ENCODE peak calls at places on chromosomes 16 and 17, in nine cellular contexts. I is kidney; K is HCT116; R is breast epithelium; F is transverse colon; P is fibroblast of lung; T is esophagus squamous epithelium; E is uterus; C is CD4-positive, alpha-beta memory T cell. Q is an unnamed sample. For H3K4me1, the result is how much of the 10 kb centered on the place peaks cover.

GRCh38 chr16:8808613-8809353 is 11.1 kb downstream of the PMM2 start:
- DNase-seq in I (no peak), K (no peak), R (no peak), F (no peak), P (no peak), T (no peak), E (no peak), C (no peak), Q (no peak)

GRCh38 chr17:43846221-43846712 is 709 bp upstream of the CD300LG start:
- DNase-seq in I (peak), K (peak), R (peak), F (peak), P (peak), T (no peak), E (peak), C (peak), Q (peak)

GRCh38 chr16:30902070-30902972 is 5.9 kb downstream of the CTF1 start:
- DNase-seq in I (peak), K (no peak), R (peak), F (peak), P (peak), T (no peak), E (peak), C (peak), Q (no peak)

GRCh38 chr16:84115919-84116719 is 623 bp downstream of the MBTPS1 start:
- DNase-seq in I (no peak), K (no peak), R (peak), F (peak), P (peak), T (no peak), E (no peak), C (no peak), Q (peak)

GRCh38 chr17:7336240-7337175 is at the start of gene ACAP1:
- DNase-seq in I (peak), K (no peak), R (no peak), F (peak), P (no peak), T (no peak), E (no peak), C (peak), Q (no peak)

GRCh38 chr17:35784895-35785294 is 10.5 kb downstream of the MMP28 start:
- DNase-seq in I (no peak), K (no peak), R (no peak), F (no peak), P (no peak), T (no peak), E (no peak), C (no peak), Q (peak)

GRCh38 chr17:59491353-59492090 is 73.9 kb upstream of the DHX40 start:
- DNase-seq in I (no peak), K (no peak), R (no peak), F (no peak), P (no peak), T (no peak), E (no peak), C (no peak), Q (peak)

GRCh38 chr17:63275968-63276349 is 170.1 kb downstream of the CYB561 start:
- DNase-seq in I (no peak), K (no peak), R (no peak), F (no peak), P (no peak), T (no peak), E (no peak), C (no peak), Q (no peak)

GRCh38 chr16:84795338-84796053 is 24.3 kb upstream of the CRISPLD2 start:
- DNase-seq in I (peak), K (no peak), R (peak), F (peak), P (peak), T (no peak), E (peak), C (no peak), Q (no peak)

GRCh38 chr16:89190150-89190958 is 10.0 kb downstream of the SLC22A31 start:
- DNase-seq in I (peak), K (no peak), R (no peak), F (no peak), P (no peak), T (no peak), E (no peak), C (no peak), Q (no peak)

GRCh38 chr16:56848955-56849689 is 15.9 kb upstream of the SLC12A3 start:
- DNase-seq in I (peak), K (no peak), R (no peak), F (no peak), P (peak), T (no peak), E (peak), C (no peak), Q (peak)

GRCh38 chr17:4163951-4164350 is 21.0 kb downstream of the CYB5D2 start:
- DNase-seq in I (peak), K (no peak), R (no peak), F (no peak), P (no peak), T (no peak), E (no peak), C (no peak), Q (no peak)

GRCh38 chr17:82237746-82238561 is 9.1 kb downstream of the SLC16A3 start:
- DNase-seq in I (peak), K (no peak), R (no peak), F (no peak), P (no peak), T (no peak), E (no peak), C (no peak), Q (no peak)
- H3K4me1 ChIP-seq in I (half or more), K (under half), R (half or more), F (half or more), P (half or more), T (half or more), E (under half), C (half or more), Q (under half)

GRCh38 chr16:50281391-50282009 is 15.1 kb downstream of the ADCY7 start:
- DNase-seq in I (peak), K (no peak), R (no peak), F (no peak), P (no peak), T (no peak), E (no peak), C (no peak), Q (no peak)

GRCh38 chr16:50282010-50282538 is 15.7 kb downstream of the ADCY7 start:
- DNase-seq in I (peak), K (no peak), R (peak), F (peak), P (peak), T (peak), E (no peak), C (peak), Q (no peak)

GRCh38 chr16:50282955-50283631 is 16.7 kb downstream of the ADCY7 start:
- DNase-seq in I (peak), K (no peak), R (no peak), F (no peak), P (no peak), T (no peak), E (no peak), C (no peak), Q (no peak)

GRCh38 chr16:50279142-50279865 is 13.0 kb downstream of the ADCY7 start:
- DNase-seq in I (peak), K (no peak), R (peak), F (peak), P (no peak), T (no peak), E (no peak), C (no peak), Q (no peak)

GRCh38 chr16:50280932-50281331 is 14.6 kb downstream of the ADCY7 start:
- DNase-seq in I (peak), K (no peak), R (no peak), F (no peak), P (no peak), T (no peak), E (no peak), C (no peak), Q (no peak)
- H3K27ac ChIP-seq in I (no peak), K (no peak), R (no peak), F (no peak), P (no peak), T (peak), E (no peak), C (peak), Q (no peak)

GRCh38 chr16:68746951-68747350 is 9.9 kb downstream of the CDH1 start:
- DNase-seq in I (no peak), K (no peak), R (no peak), F (no peak), P (no peak), T (no peak), E (no peak), C (no peak), Q (no peak)
- H3K4me1 ChIP-seq in I (under half), K (half or more), R (under half), F (half or more), P (under half), T (half or more), E (under half), C (under half), Q (under half)

DNA sequence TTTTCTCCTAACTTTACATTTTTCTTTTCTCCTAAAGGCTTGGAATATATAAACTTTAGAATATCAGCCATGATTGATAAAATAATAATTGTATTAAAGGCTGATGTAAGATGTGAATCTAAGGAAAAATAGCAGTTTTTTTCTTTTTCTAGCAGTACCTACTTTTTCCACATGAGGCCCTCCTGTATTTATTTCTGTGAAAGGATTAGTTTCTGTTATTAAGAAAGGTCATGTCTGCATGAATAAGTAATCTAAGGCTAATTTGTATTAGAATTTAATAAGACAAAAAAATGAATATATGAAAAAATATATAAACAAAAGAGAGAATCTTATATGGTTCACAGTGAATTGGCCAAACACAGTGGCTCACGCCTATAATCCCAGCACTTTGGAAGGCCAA is 85.3 kb downstream of the STXBP4 start:
- DNase-seq in I (no peak), K (no peak), R (no peak), F (no peak), P (no peak), T (no peak), E (no peak), C (peak), Q (no peak)
- H3K27ac ChIP-seq in I (no peak), K (no peak), R (no peak), F (no peak), P (no peak), T (no peak), E (no peak), C (no peak), Q (no peak)

GRCh38 chr17:29326414-29326813 is 32.5 kb upstream of the NUFIP2 start:
- DNase-seq in I (no peak), K (no peak), R (no peak), F (no peak), P (no peak), T (no peak), E (no peak), C (no peak), Q (no peak)

GRCh38 chr17:29331330-29331729 is 37.4 kb upstream of the NUFIP2 start:
- DNase-seq in I (no peak), K (no peak), R (no peak), F (no peak), P (no peak), T (no peak), E (no peak), C (no peak), Q (no peak)
- H3K4me1 ChIP-seq in I (under half), K (under half), R (under half), F (under half), P (under half), T (under half), E (under half), C (under half), Q (under half)

DNA sequence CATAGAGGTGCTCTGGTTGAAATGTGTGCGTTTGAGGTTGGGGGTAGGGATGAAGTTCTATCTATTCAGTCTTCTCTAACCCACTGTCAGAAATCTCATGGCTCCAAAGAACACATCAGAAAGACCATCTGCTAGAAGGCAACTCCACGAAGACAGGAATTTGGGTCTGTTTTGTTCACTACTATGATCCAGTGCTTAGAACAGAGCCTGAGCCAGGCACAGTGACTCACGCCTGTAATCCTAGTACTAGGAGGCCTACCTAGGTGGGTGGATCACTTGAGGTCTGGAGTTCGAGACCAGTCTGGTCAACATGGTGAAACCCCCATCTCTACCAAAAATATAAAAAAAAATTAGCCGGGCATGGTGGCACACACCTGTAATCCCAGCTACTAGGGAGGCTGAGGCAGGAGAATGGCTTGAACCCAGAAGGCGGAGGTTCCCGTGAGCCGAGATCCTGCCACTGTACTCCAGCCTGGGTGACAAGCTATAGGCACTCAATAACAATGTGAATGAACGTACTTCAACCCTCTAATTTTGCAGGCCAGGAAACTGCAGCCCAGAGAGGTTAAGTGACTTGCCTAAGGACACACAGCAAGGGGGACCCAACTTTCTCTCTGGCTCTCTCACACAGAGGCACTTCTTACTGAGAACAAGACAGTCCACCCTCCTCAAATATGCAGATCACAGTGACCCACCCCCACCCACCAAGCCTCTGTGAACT is 2.2 kb downstream of the CASKIN2 start:
- DNase-seq in I (no peak), K (no peak), R (no peak), F (no peak), P (peak), T (no peak), E (no peak), C (no peak), Q (no peak)
- H3K27ac ChIP-seq in I (no peak), K (no peak), R (peak), F (no peak), P (no peak), T (peak), E (peak), C (no peak), Q (no peak)

GRCh38 chr16:65829076-65829475 is 537.4 kb upstream of the CDH5 start:
- DNase-seq in I (no peak), K (no peak), R (no peak), F (no peak), P (no peak), T (no peak), E (no peak), C (no peak), Q (no peak)

GRCh38 chr16:65832269-65832668 is 534.2 kb upstream of the CDH5 start:
- DNase-seq in I (no peak), K (no peak), R (no peak), F (no peak), P (no peak), T (no peak), E (no peak), C (no peak), Q (no peak)

GRCh38 chr16:65833171-65833871 is 533.2 kb upstream of the CDH5 start:
- DNase-seq in I (no peak), K (no peak), R (no peak), F (no peak), P (peak), T (no peak), E (no peak), C (no peak), Q (no peak)

GRCh38 chr16:65834680-65835079 is 531.8 kb upstream of the CDH5 start:
- DNase-seq in I (no peak), K (no peak), R (no peak), F (no peak), P (no peak), T (no peak), E (no peak), C (no peak), Q (no peak)

GRCh38 chr16:65832679-65833078 is 533.8 kb upstream of the CDH5 start:
- DNase-seq in I (no peak), K (no peak), R (no peak), F (no peak), P (no peak), T (no peak), E (no peak), C (no peak), Q (no peak)
- H3K4me1 ChIP-seq in I (under half), K (under half), R (under half), F (under half), P (under half), T (under half), E (under half), C (under half), Q (under half)

GRCh38 chr16:71360378-71360777 is 1.9 kb downstream of the CALB2 start:
- DNase-seq in I (no peak), K (peak), R (peak), F (no peak), P (peak), T (no peak), E (no peak), C (no peak), Q (peak)
- H3K27ac ChIP-seq in I (no peak), K (no peak), R (no peak), F (no peak), P (no peak), T (no peak), E (no peak), C (no peak), Q (no peak)

GRCh38 chr17:77451271-77451893 is 310.6 kb downstream of the SEC14L1 start:
- DNase-seq in I (peak), K (no peak), R (peak), F (peak), P (peak), T (no peak), E (peak), C (peak), Q (no peak)

GRCh38 chr17:77446959-77447634 is 306.3 kb downstream of the SEC14L1 start:
- DNase-seq in I (no peak), K (no peak), R (no peak), F (no peak), P (peak), T (no peak), E (no peak), C (no peak), Q (no peak)

GRCh38 chr17:77449908-77450741 is 309.4 kb downstream of the SEC14L1 start:
- DNase-seq in I (no peak), K (no peak), R (no peak), F (peak), P (peak), T (no peak), E (peak), C (no peak), Q (no peak)

GRCh38 chr17:77450742-77451270 is 310.0 kb downstream of the SEC14L1 start:
- DNase-seq in I (no peak), K (no peak), R (no peak), F (no peak), P (no peak), T (no peak), E (no peak), C (no peak), Q (no peak)

DNA sequence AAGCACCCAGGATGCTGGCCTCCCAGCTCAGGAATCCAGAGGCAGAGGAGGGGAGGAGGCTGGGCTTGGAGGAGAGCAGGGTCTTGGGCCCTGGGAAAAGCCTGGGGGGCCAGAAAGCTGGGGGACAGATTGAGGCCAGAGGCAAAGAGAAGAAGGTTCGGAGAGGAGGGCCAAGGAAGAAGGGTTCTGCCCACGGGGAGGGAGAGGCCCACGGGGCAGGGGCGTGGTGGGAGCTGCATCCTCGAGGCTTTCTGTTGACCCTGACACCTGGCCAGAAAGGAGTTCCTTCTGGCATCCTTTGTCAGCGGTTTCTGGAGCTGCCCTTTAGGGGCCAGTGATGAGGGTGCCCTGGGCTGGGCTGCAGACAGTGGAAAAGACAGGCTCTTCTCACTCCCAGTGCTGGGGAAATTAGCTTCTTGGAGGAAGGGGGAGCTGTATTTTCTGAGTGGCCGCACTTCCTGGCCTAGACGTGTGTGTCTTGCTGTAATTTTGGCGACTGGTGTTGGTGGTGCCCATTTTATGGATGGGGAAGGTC is 308.7 kb downstream of the SEC14L1 start:
- DNase-seq in I (no peak), K (no peak), R (no peak), F (no peak), P (no peak), T (no peak), E (no peak), C (no peak), Q (no peak)
- H3K4me1 ChIP-seq in I (half or more), K (under half), R (half or more), F (half or more), P (half or more), T (half or more), E (under half), C (half or more), Q (under half)